ENCODE peak calls at places on chromosomes 5 and 9, in six cellular contexts. T is SK-N-SH, L is neural progenitor cell, O is PC-3, Q is HCT116, C is GM23338. D is an unnamed sample.

GRCh38 chr9:79687131-79687447 is 115.3 kb downstream of the TLE4 start:
- DNase-seq in T (no peak), L (no peak), O (no peak), Q (no peak), C (no peak), D (no peak)

GRCh38 chr5:89313044-89313443 is 430.1 kb upstream of the MEF2C start:
- DNase-seq in T (no peak), L (no peak), O (peak; percentile 82), Q (peak; percentile 71), C (no peak), D (no peak)

GRCh38 chr5:142453801-142454381 is 129.1 kb upstream of the SPRY4 start:
- DNase-seq in T (no peak), L (no peak), O (no peak), Q (no peak), C (no peak), D (no peak)

GRCh38 chr5:172433071-172433470 is 21.3 kb downstream of the SH3PXD2B start:
- DNase-seq in T (no peak), L (no peak), O (no peak), Q (no peak), C (no peak), D (no peak)

GRCh38 chr9:124695280-124695890 is 75.7 kb downstream of the NR6A1 start:
- DNase-seq in T (no peak), L (peak; percentile 15), O (no peak), Q (no peak), C (no peak), D (no peak)

GRCh38 chr5:143494162-143494561 is 90.7 kb upstream of the NR3C1 start:
- DNase-seq in T (no peak), L (no peak), O (peak; percentile 72), Q (no peak), C (no peak), D (no peak)

GRCh38 chr5:108919591-108920326 is 172.1 kb downstream of the FER start:
- DNase-seq in T (no peak), L (no peak), O (peak; percentile 54), Q (no peak), C (no peak), D (peak; percentile 3)

GRCh38 chr9:89730715-89731114 is 125.9 kb downstream of the GADD45G start:
- DNase-seq in T (no peak), L (no peak), O (no peak), Q (no peak), C (peak; percentile 20), D (no peak)

GRCh38 chr5:91417219-91417618 is 34.1 kb upstream of the ARRDC3 start:
- DNase-seq in T (no peak), L (no peak), O (no peak), Q (no peak), C (no peak), D (no peak)

GRCh38 chr9:125889122-125889523 is 141.9 kb downstream of the PBX3 start:
- DNase-seq in T (peak; percentile 50), L (peak; percentile 44), O (no peak), Q (no peak), C (no peak), D (no peak)

GRCh38 chr9:125883548-125883947 is 136.4 kb downstream of the PBX3 start:
- DNase-seq in T (no peak), L (no peak), O (no peak), Q (no peak), C (no peak), D (no peak)

GRCh38 chr9:125888220-125888619 is 141.0 kb downstream of the PBX3 start:
- DNase-seq in T (no peak), L (peak; percentile 75), O (no peak), Q (no peak), C (no peak), D (no peak)

GRCh38 chr9:125886365-125886764 is 139.2 kb downstream of the PBX3 start:
- DNase-seq in T (no peak), L (no peak), O (no peak), Q (no peak), C (no peak), D (no peak)

GRCh38 chr9:125884196-125884595 is 137.0 kb downstream of the PBX3 start:
- DNase-seq in T (no peak), L (no peak), O (no peak), Q (no peak), C (no peak), D (no peak)
- TF ChIP-seq EZH2phosphoT487 in T (no peak), L (no peak), O (no peak), Q (no peak), C (no peak), D (no peak)

GRCh38 chr9:21835111-21835510 is 32.7 kb downstream of the MTAP start:
- DNase-seq in T (no peak), L (no peak), O (no peak), Q (no peak), C (no peak), D (no peak)

GRCh38 chr9:21841133-21841532 is 38.7 kb downstream of the MTAP start:
- DNase-seq in T (no peak), L (no peak), O (no peak), Q (no peak), C (no peak), D (no peak)

GRCh38 chr9:21840647-21841046 is 38.2 kb downstream of the MTAP start:
- DNase-seq in T (no peak), L (no peak), O (no peak), Q (no peak), C (no peak), D (no peak)

GRCh38 chr9:21836437-21837161 is 34.2 kb downstream of the MTAP start:
- DNase-seq in T (no peak), L (no peak), O (peak; percentile 97), Q (peak; percentile 94), C (no peak), D (no peak)

DNA sequence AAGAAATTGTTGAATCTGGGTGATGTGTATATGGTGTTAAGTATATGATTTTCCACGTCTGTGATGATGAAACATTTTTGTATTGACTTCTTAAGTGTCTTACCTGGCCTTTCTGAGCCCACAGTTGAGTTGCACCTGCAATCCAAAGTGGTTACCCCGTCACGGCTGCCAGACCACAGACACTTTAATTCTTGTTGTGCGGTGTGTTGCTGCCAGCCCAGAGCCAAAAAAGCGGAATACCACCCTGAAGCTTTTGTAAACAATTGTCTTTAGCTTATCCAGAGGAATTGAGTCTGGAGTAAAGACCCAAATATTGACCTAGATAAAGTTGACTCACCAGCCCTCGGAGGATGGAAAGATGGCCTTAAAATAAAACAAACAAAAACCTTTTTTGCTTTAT is 35.1 kb downstream of the MTAP start:
- DNase-seq in T (no peak), L (no peak), O (peak; percentile 55), Q (no peak), C (no peak), D (no peak)
- TF ChIP-seq EZH2phosphoT487 in T (no peak), L (no peak), O (no peak), Q (no peak), C (no peak), D (no peak)

DNA sequence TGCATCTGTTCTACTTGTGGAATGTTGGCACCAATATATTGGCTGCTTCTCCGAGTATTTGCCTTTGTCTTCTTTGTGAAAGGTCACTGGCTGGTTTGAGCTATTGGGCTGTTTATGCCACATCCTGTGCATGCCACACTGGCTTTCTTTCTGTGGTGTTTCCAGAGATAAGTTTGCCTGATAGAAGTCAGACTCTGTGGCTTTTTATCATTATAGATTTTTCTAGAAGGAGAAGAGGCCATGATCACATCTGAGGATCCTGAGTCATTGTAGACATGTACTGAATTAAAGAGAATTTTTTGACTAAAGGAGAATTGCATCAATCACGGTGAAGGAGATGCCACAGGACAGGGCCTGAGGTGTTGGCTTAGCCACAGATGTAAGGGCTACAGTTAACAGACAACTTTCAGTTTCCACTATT is 26.5 kb upstream of the CDKN2B start:
- DNase-seq in T (no peak), L (no peak), O (no peak), Q (no peak), C (no peak), D (no peak)
- TF ChIP-seq EZH2phosphoT487 in T (no peak), L (no peak), O (no peak), Q (no peak), C (no peak), D (no peak)

GRCh38 chr5:150723845-150724244 is 23.0 kb upstream of the RBM22 start:
- DNase-seq in T (no peak), L (no peak), O (no peak), Q (no peak), C (no peak), D (no peak)
- TF ChIP-seq EZH2phosphoT487 in T (no peak), L (no peak), O (no peak), Q (no peak), C (no peak), D (no peak)

D was measured in OCI-LY7.